ENCODE peak calls at places on chromosomes 11 and 22, in eight cellular contexts. Y, E, G, L, B, P, O and W are unnamed samples.

GRCh38 chr22:45271667-45272188 is 13.0 kb upstream of the UPK3A start:
- DNase-seq in Y (no peak), L (peak; percentile 88), P (no peak), O (peak; percentile 71), B (no peak), G (no peak), E (no peak), W (no peak)

GRCh38 chr11:15541079-15541478 is 426.4 kb downstream of the INSC start:
- DNase-seq in P (no peak), O (no peak), Y (no peak), G (no peak), B (no peak), L (no peak), E (no peak), W (no peak)

GRCh38 chr22:20571531-20572007 is 64.2 kb downstream of the MED15 start:
- DNase-seq in Y (no peak), G (no peak), L (no peak), O (peak; percentile 37), E (peak; percentile 70), B (peak; percentile 72), P (peak; percentile 81), W (peak; percentile 73)

GRCh38 chr11:73800407-73800806 is 12.7 kb downstream of the MRPL48 start:
- DNase-seq in G (no peak), P (no peak), Y (no peak), B (no peak), E (no peak), L (no peak), O (no peak), W (no peak)

GRCh38 chr11:106395716-106396349 is 318.4 kb downstream of the AASDHPPT start:
- DNase-seq in L (no peak), G (peak; percentile 31), Y (no peak), E (no peak), P (no peak), O (no peak), B (no peak), W (no peak)

GRCh38 chr11:42021919-42022318 is 562.5 kb upstream of the LRRC4C start:
- DNase-seq in O (no peak), Y (no peak), G (no peak), E (no peak), L (no peak), P (peak; percentile 3), B (no peak), W (peak; percentile 42)

GRCh38 chr22:24153353-24153752 is 27.9 kb upstream of the SUSD2 start:
- DNase-seq in O (no peak), L (no peak), B (peak; percentile 30), P (no peak), G (no peak), E (no peak), Y (no peak), W (no peak)

GRCh38 chr22:48894804-48895250 is 932.8 kb downstream of the BRD1 start:
- DNase-seq in B (no peak), E (no peak), L (peak; percentile 44), G (no peak), Y (no peak), P (no peak), O (no peak), W (no peak)

GRCh38 chr11:130002352-130002845 is at the start of gene PRDM10:
- DNase-seq in O (peak; percentile 93), P (peak; percentile 98), B (peak; percentile 97), L (peak; percentile 91), G (peak; percentile 89), E (peak; percentile 94), Y (no peak), W (peak; percentile 94)

GRCh38 chr11:43282607-43283440 is 29.0 kb upstream of the API5 start:
- DNase-seq in E (peak; percentile 72), B (peak; percentile 84), Y (no peak), L (no peak), P (peak; percentile 56), G (peak; percentile 6), O (peak; percentile 25), W (peak; percentile 49)

GRCh38 chr11:43278302-43278956 is 33.4 kb upstream of the API5 start:
- DNase-seq in Y (no peak), O (no peak), P (peak; percentile 59), G (peak; percentile 16), L (no peak), E (peak; percentile 68), B (peak; percentile 95), W (peak; percentile 29)
- TF ChIP-seq CTCF in Y (peak; percentile 13), O (peak; percentile 57), P (peak; percentile 53), G (peak; percentile 26), L (no peak), E (peak; percentile 51), B (peak; percentile 89), W (peak; percentile 58)

GRCh38 chr22:37226087-37226486 is 13.8 kb upstream of the SSTR3 start:
- DNase-seq in B (no peak), G (no peak), O (no peak), Y (no peak), P (no peak), L (no peak), E (no peak), W (no peak)
- H3K4me1 ChIP-seq in B (peaks cover 15% of the 10 kb centered on the region), G (peaks cover 29% of the 10 kb centered on the region), O (no peaks in the 10 kb centered on the region), Y (peaks cover 28% of the 10 kb centered on the region), P (peaks cover 22% of the 10 kb centered on the region), L (no peaks in the 10 kb centered on the region), E (no peaks in the 10 kb centered on the region), W (no peaks in the 10 kb centered on the region)

GRCh38 chr11:20207781-20208621 is 47.7 kb upstream of the DBX1 start:
- DNase-seq in G (no peak), E (peak; percentile 74), O (no peak), L (no peak), B (no peak), P (no peak), Y (no peak), W (no peak)

GRCh38 chr11:20208622-20209090 is 48.4 kb upstream of the DBX1 start:
- DNase-seq in B (no peak), O (no peak), P (no peak), Y (no peak), E (peak; percentile 93), L (no peak), G (no peak), W (no peak)

GRCh38 chr11:20211691-20212090 is 51.4 kb upstream of the DBX1 start:
- DNase-seq in B (no peak), Y (no peak), E (no peak), G (no peak), O (no peak), P (no peak), L (no peak), W (no peak)

GRCh38 chr11:20213790-20214189 is 53.5 kb upstream of the DBX1 start:
- DNase-seq in G (no peak), E (no peak), L (no peak), Y (no peak), O (no peak), B (no peak), P (no peak), W (no peak)
- H3K4me3 ChIP-seq in G (no peak overlapping the region), E (no peak overlapping the region), L (no peak overlapping the region), Y (no peak overlapping the region), O (no peak overlapping the region), B (no peak overlapping the region), P (no peak overlapping the region), W (no peak overlapping the region)

GRCh38 chr22:41500303-41500702 is 31.4 kb downstream of the ACO2 start:
- DNase-seq in B (no peak), O (no peak), G (no peak), L (no peak), P (no peak), Y (no peak), E (no peak), W (no peak)
- TF ChIP-seq CTCF in B (no peak), O (no peak), G (no peak), L (no peak), P (no peak), Y (no peak), E (no peak), W (no peak)

DNA sequence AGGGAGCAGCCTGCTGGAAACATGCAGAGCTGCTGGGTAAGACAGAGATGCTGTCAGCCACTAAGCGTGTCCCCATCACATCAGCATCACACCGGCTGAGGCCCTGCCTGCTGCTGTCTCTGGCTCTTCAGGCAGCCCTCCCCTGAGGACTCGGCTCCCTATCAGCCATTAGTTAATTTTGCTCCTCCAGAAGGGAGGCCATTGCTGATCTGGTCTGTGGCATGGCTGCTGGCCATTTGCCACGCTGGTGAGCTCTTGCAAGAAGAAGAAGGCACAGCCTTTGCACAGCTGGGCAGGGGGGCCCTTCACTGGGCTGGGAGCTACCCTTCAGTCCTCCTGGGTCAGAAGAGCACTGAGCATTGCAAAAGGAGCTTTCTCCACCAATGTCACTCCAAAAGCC is 131.2 kb upstream of the PARVA start:
- DNase-seq in P (peak; percentile 67), L (no peak), B (no peak), E (no peak), G (no peak), Y (no peak), O (no peak), W (peak; percentile 66)
- H3K4me1 ChIP-seq in P (peaks cover 37% of the 10 kb centered on the region), L (no peaks in the 10 kb centered on the region), B (no peaks in the 10 kb centered on the region), E (peaks cover 32% of the 10 kb centered on the region), G (no peaks in the 10 kb centered on the region), Y (no peaks in the 10 kb centered on the region), O (peaks cover 67% of the 10 kb centered on the region), W (peaks cover 38% of the 10 kb centered on the region)

DNA sequence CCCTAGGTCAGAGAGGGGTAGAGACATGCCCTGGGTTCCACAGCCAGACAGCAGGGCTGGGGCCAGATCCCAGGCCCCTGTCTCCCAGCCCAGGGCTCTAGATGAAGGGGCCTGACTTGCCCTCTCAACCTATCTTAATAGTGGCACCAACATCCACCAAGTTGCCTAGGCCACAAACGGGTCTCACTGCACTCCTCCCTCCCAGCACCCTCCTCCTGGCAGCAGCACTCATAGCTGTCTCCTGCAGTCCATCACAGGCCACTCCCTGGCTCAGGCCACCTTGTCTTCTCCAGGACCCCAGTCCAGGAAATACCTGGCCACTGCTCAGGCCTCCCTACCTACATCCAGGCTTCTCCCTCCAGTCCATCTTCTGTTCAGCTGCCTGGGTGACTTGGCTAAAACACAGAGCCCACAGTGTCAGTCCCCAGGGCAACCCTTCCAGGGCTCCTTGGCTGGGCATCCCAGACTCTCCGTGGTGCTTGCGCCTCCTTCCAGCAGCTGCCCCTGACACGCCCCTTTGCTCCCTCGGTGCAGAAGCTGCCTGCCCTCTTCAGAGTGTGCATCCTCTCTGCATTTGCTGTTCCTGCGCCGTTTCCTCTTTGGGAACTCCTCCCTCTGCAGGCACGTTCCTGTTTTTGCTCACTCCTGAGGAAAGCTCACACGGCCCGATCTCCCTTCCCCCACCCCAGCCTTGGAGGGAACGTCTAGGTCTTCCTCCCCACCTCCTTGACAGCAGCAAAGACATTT is 40.5 kb downstream of the LRRC32 start:
- DNase-seq in P (no peak), L (peak; percentile 80), O (peak; percentile 75), Y (no peak), E (no peak), G (no peak), B (no peak), W (no peak)
- H3K4me3 ChIP-seq in P (no peak overlapping the region), L (no peak overlapping the region), O (peak overlapping the region; percentile 31), Y (no peak overlapping the region), E (no peak overlapping the region), G (no peak overlapping the region), B (no peak overlapping the region), W (no peak overlapping the region)